ENCODE peak calls at places on chromosomes 1 and 21, in six cellular contexts. V is adrenal gland, S is heart left ventricle, R is tibial nerve, I is body of pancreas, N is small intestine. W is an unnamed sample. For H3K9me3, the result is how much of the 10 kb centered on the place peaks cover.

GRCh38 chr21:41673596-41674335 is 93.1 kb downstream of the RIPK4 start:
- DNase-seq in R (peak), I (peak), S (no peak), V (no peak), N (no peak), W (no peak)

GRCh38 chr1:112172294-112172882 is 182.9 kb upstream of the KCND3 start:
- DNase-seq in N (peak), S (peak), I (peak), V (peak), R (peak), W (peak)

GRCh38 chr1:224534731-224535130 is 81.4 kb upstream of the CNIH3 start:
- DNase-seq in R (no peak), S (no peak), V (no peak), I (peak), N (no peak), W (no peak)

GRCh38 chr1:44464361-44464760 is 59.3 kb downstream of the RNF220 start:
- DNase-seq in V (no peak), I (no peak), N (no peak), R (no peak), S (no peak), W (no peak)

GRCh38 chr1:231039161-231040018 is 664 bp downstream of the FAM89A start:
- DNase-seq in I (peak), N (peak), S (peak), R (no peak), V (peak), W (no peak)

GRCh38 chr21:8994640-8995511 is 1526.5 kb upstream of the TPTE start:
- DNase-seq in S (no peak), V (no peak), I (no peak), R (no peak), N (no peak), W (no peak)

GRCh38 chr1:22365331-22366295 is 86.0 kb upstream of the ZBTB40 start:
- DNase-seq in V (no peak), N (no peak), I (no peak), S (no peak), R (no peak), W (no peak)

GRCh38 chr1:9151326-9151860 is 22.5 kb upstream of the GPR157 start:
- DNase-seq in R (no peak), V (no peak), N (no peak), I (no peak), S (peak), W (no peak)

GRCh38 chr1:24536391-24536840 is 19.5 kb upstream of the NCMAP start:
- DNase-seq in S (no peak), N (peak), I (no peak), R (no peak), V (no peak), W (no peak)

GRCh38 chr1:226051356-226051755 is 11.2 kb upstream of the H3-3A start:
- DNase-seq in I (no peak), N (no peak), R (no peak), S (no peak), V (no peak), W (no peak)

GRCh38 chr1:216670118-216670870 is 52.9 kb downstream of the ESRRG start:
- DNase-seq in S (no peak), R (no peak), I (no peak), N (no peak), V (no peak), W (no peak)

GRCh38 chr1:28933277-28933676 is 18.9 kb downstream of the EPB41 start:
- DNase-seq in V (no peak), R (no peak), N (peak), I (no peak), S (no peak), W (no peak)

GRCh38 chr1:8702121-8702520 is 115.3 kb downstream of the RERE start:
- DNase-seq in N (peak), R (no peak), V (no peak), S (no peak), I (peak), W (no peak)

GRCh38 chr1:147089457-147089856 is 82.8 kb downstream of the PRKAB2 start:
- DNase-seq in S (no peak), R (no peak), V (no peak), N (no peak), I (no peak), W (no peak)

GRCh38 chr21:38306833-38307232 is 50.0 kb downstream of the KCNJ15 start:
- DNase-seq in R (no peak), S (no peak), V (no peak), I (no peak), N (no peak), W (no peak)

GRCh38 chr1:88544166-88544565 is 139.9 kb upstream of the PKN2 start:
- DNase-seq in N (no peak), V (no peak), R (no peak), I (no peak), S (no peak), W (no peak)

GRCh38 chr1:51622455-51622913 is 5.6 kb downstream of the OSBPL9 start:
- DNase-seq in R (no peak), S (peak), I (peak), N (no peak), V (peak), W (peak)

GRCh38 chr21:29418813-29419212 is 120.1 kb downstream of the BACH1 start:
- DNase-seq in R (no peak), N (no peak), S (no peak), I (no peak), V (no peak), W (no peak)

GRCh38 chr1:186183219-186183618 is 191.8 kb downstream of the TPR start:
- DNase-seq in S (no peak), R (peak), V (no peak), N (no peak), I (no peak), W (peak)

GRCh38 chr1:42733415-42734200 is 6.4 kb downstream of the CLDN19 start:
- DNase-seq in R (no peak), V (no peak), N (no peak), I (no peak), S (no peak), W (no peak)

GRCh38 chr1:155910621-155911121 is 478 bp downstream of the RIT1 start:
- DNase-seq in I (peak), N (peak), S (no peak), R (no peak), V (peak), W (peak)

GRCh38 chr1:50155564-50155963 is 46.8 kb downstream of the ELAVL4 start:
- DNase-seq in I (no peak), S (no peak), N (no peak), R (no peak), V (no peak), W (no peak)

GRCh38 chr21:15543473-15543872 is 186.3 kb upstream of the USP25 start:
- DNase-seq in V (no peak), R (no peak), I (no peak), N (no peak), S (no peak), W (no peak)

GRCh38 chr1:174274452-174274851 is 115.1 kb downstream of the RABGAP1L start:
- DNase-seq in I (no peak), V (no peak), N (no peak), R (no peak), S (no peak), W (no peak)

GRCh38 chr1:45543599-45544417 is 6.8 kb upstream of the AKR1A1 start:
- DNase-seq in I (peak), S (peak), N (peak), V (peak), R (no peak), W (peak)

GRCh38 chr1:206685749-206686485 is 1.2 kb downstream of the MAPKAPK2 start:
- DNase-seq in S (peak), I (peak), V (peak), N (peak), R (no peak), W (peak)

GRCh38 chr1:25245809-25246599 is 1.2 kb downstream of the RSRP1 start:
- DNase-seq in I (no peak), N (peak), V (no peak), S (no peak), R (no peak), W (no peak)

GRCh38 chr1:7022058-7022457 is 236.8 kb downstream of the CAMTA1 start:
- DNase-seq in N (no peak), S (no peak), V (no peak), I (no peak), R (no peak), W (no peak)

GRCh38 chr1:238606896-238607295 is 716.2 kb upstream of the ZP4 start:
- DNase-seq in R (no peak), N (no peak), S (no peak), V (no peak), I (no peak), W (no peak)

GRCh38 chr1:196400478-196401453 is 207.5 kb downstream of the KCNT2 start:
- DNase-seq in N (peak), V (peak), R (peak), S (peak), I (peak), W (peak)

GRCh38 chr1:243763806-243764205 is 86.2 kb downstream of the AKT3 start:
- DNase-seq in I (no peak), S (no peak), N (no peak), V (no peak), R (no peak), W (no peak)

GRCh38 chr1:116871772-116872146 is 38.0 kb upstream of the PTGFRN start:
- DNase-seq in V (no peak), I (no peak), N (no peak), S (no peak), R (no peak), W (no peak)

GRCh38 chr1:65997693-65998092 is 205.0 kb downstream of the PDE4B start:
- DNase-seq in V (no peak), S (no peak), N (no peak), I (no peak), R (no peak), W (no peak)

GRCh38 chr21:38813143-38813542 is 7.4 kb downstream of the ETS2 start:
- DNase-seq in R (no peak), I (no peak), V (no peak), N (no peak), S (no peak), W (no peak)

GRCh38 chr1:46991083-46991923 is 32.2 kb upstream of the CYP4X1 start:
- DNase-seq in R (no peak), V (no peak), N (peak), I (no peak), S (no peak), W (no peak)

GRCh38 chr1:107941123-107941522 is 23.9 kb downstream of the VAV3 start:
- DNase-seq in V (no peak), I (no peak), N (no peak), R (no peak), S (no peak), W (peak)

GRCh38 chr1:179870870-179871269 is 6.7 kb downstream of the TOR1AIP2 start:
- DNase-seq in S (no peak), V (no peak), R (no peak), N (no peak), I (no peak), W (no peak)

GRCh38 chr1:174189424-174190062 is 30.2 kb downstream of the RABGAP1L start:
- DNase-seq in I (no peak), V (no peak), R (no peak), N (no peak), S (no peak), W (no peak)

GRCh38 chr1:113380075-113380474 is 10.2 kb upstream of the MAGI3 start:
- DNase-seq in R (no peak), V (no peak), S (no peak), I (no peak), N (no peak), W (no peak)

GRCh38 chr1:163609858-163610257 is 288.1 kb downstream of the NUF2 start:
- DNase-seq in V (no peak), R (no peak), S (no peak), I (no peak), N (no peak), W (no peak)

GRCh38 chr1:163608969-163609368 is 287.2 kb downstream of the NUF2 start:
- DNase-seq in R (no peak), S (no peak), I (no peak), N (no peak), V (no peak), W (no peak)

DNA sequence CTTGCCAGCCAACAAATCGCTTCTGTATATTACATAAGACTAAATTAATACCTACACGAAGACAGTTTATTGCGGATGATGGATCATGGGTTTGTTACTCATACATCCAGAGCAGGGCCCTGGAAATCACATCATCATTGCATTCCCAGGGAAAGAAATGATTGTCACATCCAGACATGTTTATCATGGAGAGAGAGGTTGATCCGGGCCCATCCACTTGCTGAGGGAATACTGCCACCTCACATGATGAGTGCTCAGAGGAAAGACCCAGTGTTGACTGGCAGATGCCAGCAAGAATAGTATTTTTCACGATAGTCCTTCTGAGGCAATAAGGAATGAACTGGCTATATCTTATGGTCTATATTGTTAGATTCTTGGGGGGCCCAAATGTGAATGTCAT is 282.6 kb downstream of the NUF2 start:
- DNase-seq in I (no peak), R (no peak), S (no peak), V (no peak), N (no peak), W (no peak)
- H3K9me3 ChIP-seq in I (under half), R (under half), S (under half), V (under half), N (under half), W (under half)

GRCh38 chr1:35531368-35531767 is 25.8 kb downstream of the KIAA0319L start:
- DNase-seq in S (no peak), I (no peak), N (no peak), V (no peak), R (no peak), W (no peak)
- H3K9me3 ChIP-seq in S (under half), I (under half), N (under half), V (under half), R (under half), W (under half)

GRCh38 chr1:236261033-236261432 is 20.7 kb downstream of the ERO1B start:
- DNase-seq in S (no peak), V (no peak), R (no peak), N (no peak), I (no peak), W (no peak)
- H3K9me3 ChIP-seq in S (under half), V (under half), R (under half), N (under half), I (under half), W (under half)

GRCh38 chr1:194267021-194267420 is 1080.6 kb upstream of the B3GALT2 start:
- DNase-seq in R (no peak), N (no peak), S (no peak), V (no peak), I (no peak), W (no peak)
- H3K9me3 ChIP-seq in R (under half), N (under half), S (under half), V (under half), I (under half), W (under half)

DNA sequence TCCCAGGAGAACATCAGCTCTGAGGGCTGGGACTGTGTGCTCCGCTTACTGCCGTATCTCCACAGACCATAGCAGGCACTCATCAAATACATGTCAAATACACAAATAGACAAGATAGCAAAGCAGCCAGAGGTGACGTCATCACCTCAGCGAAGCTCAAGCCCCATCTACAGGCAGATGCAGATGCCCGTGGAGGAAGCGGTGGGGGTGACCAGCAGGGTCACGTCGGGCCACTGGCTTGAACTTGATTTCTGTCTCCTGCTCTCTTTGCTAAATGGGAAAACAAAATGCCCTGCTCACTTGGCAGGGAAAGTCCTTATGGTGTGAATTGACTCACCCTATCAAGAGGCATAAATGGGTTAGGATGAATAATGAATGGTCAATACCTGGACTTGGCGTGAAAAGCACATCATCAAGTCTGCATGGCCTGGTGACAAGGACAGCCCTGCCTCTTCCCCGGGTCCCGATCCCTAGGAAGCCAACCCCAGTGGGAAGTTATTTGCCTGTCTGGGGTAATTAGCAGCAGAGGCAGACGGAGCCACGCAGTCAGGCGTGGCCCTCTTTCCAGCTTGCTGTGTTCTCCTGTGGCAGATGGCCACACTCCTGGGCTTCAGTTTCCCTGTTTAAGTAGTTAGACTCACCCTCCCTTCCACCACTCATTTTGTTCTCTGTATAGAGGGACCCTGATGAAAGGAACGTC is 536.0 kb downstream of the NPHP4 start:
- DNase-seq in S (no peak), R (no peak), N (no peak), I (peak), V (no peak), W (no peak)
- H3K9me3 ChIP-seq in S (under half), R (under half), N (under half), I (under half), V (under half), W (under half)

GRCh38 chr1:159951016-159951415 is 3.0 kb downstream of the SLAMF9 start:
- DNase-seq in I (no peak), N (no peak), V (no peak), R (no peak), S (no peak), W (no peak)
- H3K9me3 ChIP-seq in I (under half), N (under half), V (under half), R (under half), S (under half), W (under half)

DNA sequence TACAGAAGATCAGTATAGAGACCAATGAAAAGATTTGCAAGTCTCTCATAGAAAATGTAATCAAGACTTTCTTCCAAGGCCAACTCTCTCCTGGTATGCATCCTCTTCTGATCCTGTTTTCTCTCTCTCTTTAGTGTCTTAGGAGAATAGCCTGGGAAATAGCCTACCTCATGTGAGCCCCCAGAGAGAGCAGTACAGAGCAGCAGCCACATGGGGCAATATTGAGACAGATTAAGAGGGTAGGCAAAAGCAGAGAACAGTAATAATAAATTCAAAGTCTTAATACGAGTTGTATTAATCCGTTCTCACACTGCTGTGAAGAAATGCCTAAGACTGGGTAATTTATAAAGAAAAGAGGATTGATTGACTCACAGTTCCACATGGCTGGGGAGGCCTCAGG is 61.4 kb downstream of the RNASEL start:
- DNase-seq in N (no peak), R (no peak), V (no peak), I (no peak), S (no peak), W (no peak)
- H3K9me3 ChIP-seq in N (under half), R (under half), V (under half), I (under half), S (under half), W (under half)

W was measured in tibial artery.